ENCODE peak calls at places on chromosomes 2 and 18, in six cellular contexts. L, V, T, S, G and U are unnamed samples.

GRCh38 chr2:17057109-17058017 is 391.7 kb upstream of the CYRIA start:
- DNase-seq in L (no peak), T (no peak), V (no peak), G (no peak), S (no peak), U (no peak)

GRCh38 chr2:14587119-14587518 is 45.4 kb upstream of the LRATD1 start:
- DNase-seq in L (no peak), V (no peak), T (no peak), G (no peak), S (no peak), U (no peak)

GRCh38 chr18:78925557-78926242 is 53.9 kb upstream of the SALL3 start:
- DNase-seq in G (no peak), T (no peak), S (no peak), V (no peak), L (no peak), U (no peak)

GRCh38 chr2:223075301-223076270 is 23.6 kb downstream of the KCNE4 start:
- DNase-seq in L (no peak), V (no peak), T (no peak), G (no peak), S (no peak), U (no peak)

GRCh38 chr18:63189041-63189440 is 130.5 kb downstream of the BCL2 start:
- DNase-seq in V (no peak), S (no peak), G (no peak), L (no peak), T (no peak), U (no peak)

GRCh38 chr2:240143801-240144648 is 3.6 kb upstream of the OTOS start:
- DNase-seq in S (peak), T (peak), G (no peak), V (peak), L (peak), U (peak)

GRCh38 chr18:28208712-28209265 is 31.9 kb upstream of the CDH2 start:
- DNase-seq in T (no peak), S (no peak), L (no peak), V (no peak), G (no peak), U (no peak)

GRCh38 chr2:203694186-203694585 is 12.3 kb upstream of the CD28 start:
- DNase-seq in S (no peak), L (no peak), G (no peak), V (no peak), T (no peak), U (no peak)

GRCh38 chr2:46793423-46794416 is 121.9 kb downstream of the MCFD2 start:
- DNase-seq in V (no peak), S (no peak), T (peak), L (peak), G (no peak), U (no peak)

GRCh38 chr2:107361951-107362350 is 464.7 kb upstream of the RGPD4 start:
- DNase-seq in S (no peak), L (no peak), G (no peak), T (no peak), V (no peak), U (no peak)

GRCh38 chr2:96143848-96144480 is 1.3 kb downstream of the DUSP2 start:
- DNase-seq in L (peak), S (no peak), T (no peak), G (no peak), V (no peak), U (no peak)

GRCh38 chr2:71690876-71691275 is 237.5 kb downstream of the DYSF start:
- DNase-seq in S (no peak), G (no peak), L (no peak), V (no peak), T (no peak), U (no peak)

GRCh38 chr18:2917255-2918047 is 70.6 kb downstream of the EMILIN2 start:
- DNase-seq in T (no peak), V (no peak), L (peak), G (no peak), S (no peak), U (no peak)

GRCh38 chr2:218809515-218809914 is 22.1 kb downstream of the PRKAG3 start:
- DNase-seq in G (no peak), S (no peak), L (no peak), T (no peak), V (no peak), U (no peak)

GRCh38 chr2:240876035-240876474 is 7.4 kb downstream of the AGXT start:
- DNase-seq in G (no peak), L (no peak), T (no peak), V (no peak), S (peak), U (no peak)

GRCh38 chr18:957829-958228 is 53.2 kb downstream of the ADCYAP1 start:
- DNase-seq in L (no peak), S (no peak), G (no peak), V (no peak), T (no peak), U (no peak)

GRCh38 chr18:62506495-62507143 is 16.2 kb upstream of the ZCCHC2 start:
- DNase-seq in S (no peak), G (no peak), L (no peak), V (no peak), T (no peak), U (no peak)

GRCh38 chr2:180523629-180524340 is 456.6 kb upstream of the UBE2E3 start:
- DNase-seq in G (no peak), L (no peak), T (no peak), V (no peak), S (no peak), U (no peak)
- TF ChIP-seq POLR2AphosphoS5 in G (no peak), L (no peak), T (no peak), V (no peak), S (no peak), U (no peak)

DNA sequence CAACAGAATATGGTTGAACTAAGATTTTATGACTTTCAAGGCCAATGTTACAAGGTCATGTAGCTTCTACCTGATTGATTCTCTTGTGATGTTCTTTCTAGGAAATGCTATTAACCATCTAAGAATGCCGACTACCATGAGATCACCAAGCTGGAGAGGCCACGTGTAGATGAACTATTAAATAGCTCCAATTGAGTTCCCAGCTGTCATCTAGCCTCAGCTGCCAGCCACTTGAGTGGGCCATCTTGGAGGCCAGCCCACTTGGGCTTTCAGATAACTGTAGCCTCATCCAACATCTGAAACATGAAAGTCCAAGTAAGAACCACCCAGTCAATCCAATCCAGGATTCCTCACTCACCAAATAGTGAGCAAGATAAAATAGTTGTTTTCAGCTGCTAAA is 376.9 kb upstream of the TMEFF2 start:
- DNase-seq in G (no peak), V (no peak), S (no peak), L (no peak), T (no peak), U (no peak)
- TF ChIP-seq TAF1 in G (no peak), V (no peak), S (no peak), L (no peak), T (no peak), U (no peak)

GRCh38 chr18:76494181-76494540 is 881 bp downstream of the ZNF516 start:
- DNase-seq in T (peak), S (no peak), G (no peak), L (no peak), V (no peak), U (no peak)

GRCh38 chr18:76496200-76496890 is 1.3 kb upstream of the ZNF516 start:
- DNase-seq in G (no peak), L (peak), V (peak), S (no peak), T (peak), U (no peak)

GRCh38 chr18:76494541-76495403 is at the start of gene ZNF516:
- DNase-seq in T (peak), G (no peak), V (no peak), L (no peak), S (no peak), U (no peak)

GRCh38 chr18:76493213-76494107 is 1.6 kb downstream of the ZNF516 start:
- DNase-seq in L (no peak), S (no peak), G (no peak), V (peak), T (peak), U (peak)

GRCh38 chr18:76495435-76496199 is 575 bp upstream of the ZNF516 start:
- DNase-seq in L (peak), G (no peak), S (no peak), V (no peak), T (peak), U (no peak)
- TF ChIP-seq POLR2A in L (no peak), G (peak), S (no peak), V (no peak), T (peak), U (peak)

GRCh38 chr2:215748446-215748845 is 264.9 kb downstream of the MREG start:
- DNase-seq in L (no peak), S (no peak), V (no peak), G (no peak), T (no peak), U (no peak)
- TF ChIP-seq POLR2AphosphoS5 in L (no peak), S (no peak), V (no peak), G (no peak), T (no peak), U (no peak)

DNA sequence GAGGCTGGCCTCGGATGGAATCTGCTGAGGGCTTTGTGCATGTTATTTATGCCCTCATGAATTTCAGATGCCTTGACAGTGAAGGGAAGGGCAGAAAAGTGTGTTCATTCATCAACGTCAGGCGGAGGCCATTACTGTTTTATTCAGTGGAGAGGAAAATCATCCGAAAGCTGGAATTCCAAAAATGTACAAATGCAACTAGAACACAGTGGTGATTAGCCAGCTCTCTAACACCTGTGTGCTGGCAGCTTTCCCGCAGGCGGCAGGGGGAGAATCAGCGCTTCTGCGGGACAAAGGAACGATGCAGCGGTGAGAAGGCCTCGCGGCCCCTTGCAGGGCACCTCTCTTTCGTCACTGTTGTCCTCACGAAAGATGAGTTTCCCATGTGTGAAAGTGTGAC is 416.8 kb downstream of the EIPR1 start:
- DNase-seq in V (no peak), T (no peak), S (no peak), G (no peak), L (no peak), U (no peak)
- TF ChIP-seq TAF1 in V (no peak), T (no peak), S (no peak), G (no peak), L (no peak), U (no peak)

DNA sequence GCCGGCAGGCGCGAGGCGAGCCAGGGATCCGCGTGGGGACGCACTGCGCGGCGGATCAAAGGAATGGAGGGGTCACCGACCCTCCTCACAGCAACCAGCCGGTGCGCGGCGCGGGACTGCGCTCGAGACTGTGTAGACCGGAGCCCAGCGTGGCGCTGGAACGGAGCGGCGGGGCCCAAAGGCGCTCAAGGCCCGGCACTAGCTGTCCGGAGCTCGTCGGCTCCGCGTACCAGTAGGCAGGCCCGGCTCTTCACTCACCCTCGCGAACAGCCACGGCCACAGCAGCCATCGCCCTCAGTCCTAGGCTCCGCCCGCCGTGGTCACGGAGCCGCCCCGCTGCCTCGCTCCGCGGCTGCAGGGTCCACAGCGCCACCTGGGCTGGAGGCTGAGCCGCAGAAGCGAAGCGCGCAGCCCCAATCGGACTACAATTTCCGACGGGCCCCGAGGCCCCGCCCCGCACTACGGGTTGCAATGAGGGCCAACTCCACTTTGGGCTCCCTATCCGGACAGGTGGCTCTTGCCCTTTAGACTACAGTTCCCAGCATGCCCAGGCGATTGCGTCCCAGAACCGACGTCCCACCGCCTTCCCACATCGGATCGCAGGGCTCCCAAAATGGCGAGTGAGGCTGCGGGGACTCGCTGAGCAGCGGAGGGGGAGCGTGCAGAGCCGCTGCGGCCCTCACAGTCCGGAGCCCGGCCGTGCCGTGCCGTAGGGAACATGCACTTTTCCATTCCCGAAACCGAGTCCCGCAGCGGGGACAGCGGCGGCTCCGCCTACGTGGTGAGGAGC is at the start of the genes EIF2B4 and SNX17:
- DNase-seq in L (peak), S (peak), G (peak), V (peak), T (peak), U (peak)
- TF ChIP-seq POLR2A in L (no peak), S (peak), G (peak), V (peak), T (no peak), U (peak)